ENCODE peak calls at places on chromosomes 11 and 22, in eight cellular contexts. A is lower lobe of right lung, G is A549, J is fibroblast of pulmonary artery, P is heart right ventricle, T is IMR-90, C is choroid plexus epithelial cell, B is pancreas. Q is an unnamed sample.

GRCh38 chr11:117924631-117925170 is 4.5 kb downstream of the TMPRSS13 start:
- DNase-seq in A (peak), G (no peak), J (no peak), P (no peak), T (no peak), C (no peak), B (no peak), Q (no peak)

GRCh38 chr11:11605181-11605580 is 16.6 kb downstream of the GALNT18 start:
- DNase-seq in A (no peak), G (no peak), J (no peak), P (no peak), T (no peak), C (no peak), B (no peak), Q (no peak)

GRCh38 chr11:120302001-120302805 is 22.9 kb upstream of the TLCD5 start:
- DNase-seq in A (peak), G (no peak), J (no peak), P (no peak), T (no peak), C (no peak), B (no peak), Q (no peak)

GRCh38 chr22:42635531-42635930 is 4.9 kb downstream of the ATP5MGL start:
- DNase-seq in A (no peak), G (peak), J (peak), P (peak), T (peak), C (peak), B (no peak), Q (peak)

GRCh38 chr11:126965331-126965730 is 35.2 kb downstream of the KIRREL3 start:
- DNase-seq in A (no peak), G (no peak), J (no peak), P (no peak), T (no peak), C (no peak), B (no peak), Q (no peak)

GRCh38 chr22:46686221-46686872 is 51.7 kb downstream of the CERK start:
- DNase-seq in A (no peak), G (no peak), J (no peak), P (peak), T (no peak), C (no peak), B (peak), Q (no peak)

GRCh38 chr11:73311394-73311869 is 3.4 kb downstream of the ARHGEF17 start:
- DNase-seq in A (no peak), G (no peak), J (no peak), P (no peak), T (no peak), C (no peak), B (no peak), Q (no peak)

GRCh38 chr22:33555814-33556522 is 364.3 kb downstream of the LARGE1 start:
- DNase-seq in A (no peak), G (no peak), J (no peak), P (no peak), T (no peak), C (no peak), B (no peak), Q (no peak)

GRCh38 chr22:48886604-48887393 is 940.9 kb downstream of the BRD1 start:
- DNase-seq in A (peak), G (no peak), J (no peak), P (no peak), T (no peak), C (no peak), B (peak), Q (no peak)

GRCh38 chr11:79686703-79687419 is 246.0 kb upstream of the TENM4 start:
- DNase-seq in A (no peak), G (no peak), J (no peak), P (no peak), T (no peak), C (no peak), B (no peak), Q (no peak)

GRCh38 chr11:111334495-111335123 is 36.3 kb downstream of the POU2AF3 start:
- DNase-seq in A (no peak), G (no peak), J (no peak), P (no peak), T (no peak), C (no peak), B (peak), Q (no peak)

GRCh38 chr11:47609675-47610074 is 15.5 kb upstream of the C1QTNF4 start:
- DNase-seq in A (no peak), G (no peak), J (no peak), P (no peak), T (no peak), C (no peak), B (no peak), Q (no peak)

GRCh38 chr22:38924197-38924952 is 33.0 kb upstream of the APOBEC3A start:
- DNase-seq in A (peak), G (peak), J (peak), P (peak), T (peak), C (peak), B (peak), Q (peak)

GRCh38 chr11:129323896-129324522 is 51.6 kb upstream of the BARX2 start:
- DNase-seq in A (no peak), G (peak), J (peak), P (peak), T (peak), C (peak), B (no peak), Q (no peak)

GRCh38 chr22:41380993-41381328 is 781 bp upstream of the TEF start:
- DNase-seq in A (peak), G (peak), J (peak), P (peak), T (peak), C (peak), B (no peak), Q (peak)

GRCh38 chr11:824292-824880 is 3.3 kb upstream of the CRACR2B start:
- DNase-seq in A (no peak), G (no peak), J (no peak), P (no peak), T (no peak), C (no peak), B (peak), Q (peak)

GRCh38 chr11:20337526-20338154 is 25.9 kb upstream of the HTATIP2 start:
- DNase-seq in A (no peak), G (peak), J (peak), P (no peak), T (peak), C (peak), B (no peak), Q (no peak)

GRCh38 chr22:20111045-20111688 is 4.7 kb upstream of the RANBP1 start:
- DNase-seq in A (peak), G (peak), J (peak), P (no peak), T (peak), C (peak), B (peak), Q (peak)
- TF ChIP-seq CTCF in A (peak), G (peak), J (peak), P (peak), T (peak), C (peak), B (peak), Q (no peak)

DNA sequence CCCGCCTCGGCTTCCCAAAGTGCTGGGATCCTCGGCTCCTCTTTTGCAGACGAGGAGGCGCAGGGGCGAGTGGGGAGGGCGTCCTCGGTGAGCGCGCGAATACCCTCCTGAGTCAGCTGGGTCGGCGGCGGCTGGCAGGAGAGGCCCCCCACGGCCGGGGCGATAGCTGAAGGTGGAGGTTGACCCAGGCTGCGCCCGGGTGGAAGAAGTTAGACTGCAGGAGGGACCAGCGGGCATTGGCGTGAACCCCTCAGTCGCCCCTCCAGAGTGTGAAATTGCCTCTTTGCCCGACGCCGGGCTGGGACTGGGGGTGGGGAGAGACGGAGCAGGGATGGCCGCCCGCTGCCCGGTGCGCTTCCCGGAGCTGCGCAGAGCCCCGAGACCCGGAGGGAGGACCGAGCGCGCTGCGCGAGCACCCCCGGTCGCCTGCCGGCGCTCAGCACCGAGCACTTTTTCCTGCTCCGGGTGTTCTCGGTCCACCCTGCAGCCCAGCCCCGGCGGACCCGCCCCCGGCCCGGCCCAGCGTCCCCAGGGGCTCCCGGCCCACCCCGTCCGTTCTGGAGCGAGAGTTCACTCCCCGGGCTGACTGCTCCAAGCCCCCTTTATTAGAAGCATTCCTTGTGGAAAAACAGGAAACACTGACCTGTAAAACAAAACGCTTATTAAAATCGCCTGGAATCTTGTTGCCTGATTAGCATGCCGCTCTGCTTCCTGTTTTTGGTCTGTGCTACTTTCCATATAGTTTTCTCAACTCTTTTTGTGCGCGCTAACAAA is 13.7 kb upstream of the CPT1A start:
- DNase-seq in A (peak), G (no peak), J (peak), P (peak), T (peak), C (peak), B (peak), Q (peak)
- H3K4me3 ChIP-seq in A (peak), G (peak), J (peak), P (peak), T (peak), C (peak), B (peak), Q (peak)

GRCh38 chr11:108003623-108004022 is 5.1 kb upstream of the CUL5 start:
- DNase-seq in A (no peak), G (no peak), J (no peak), P (no peak), T (no peak), C (no peak), B (no peak), Q (no peak)

GRCh38 chr11:107996025-107996776 is 12.5 kb upstream of the CUL5 start:
- DNase-seq in A (no peak), G (no peak), J (no peak), P (no peak), T (no peak), C (no peak), B (no peak), Q (no peak)

GRCh38 chr11:108002476-108002875 is 6.2 kb upstream of the CUL5 start:
- DNase-seq in A (no peak), G (no peak), J (no peak), P (no peak), T (no peak), C (no peak), B (no peak), Q (no peak)

GRCh38 chr11:107998761-107999160 is 9.9 kb upstream of the CUL5 start:
- DNase-seq in A (no peak), G (no peak), J (peak), P (no peak), T (no peak), C (peak), B (no peak), Q (no peak)

DNA sequence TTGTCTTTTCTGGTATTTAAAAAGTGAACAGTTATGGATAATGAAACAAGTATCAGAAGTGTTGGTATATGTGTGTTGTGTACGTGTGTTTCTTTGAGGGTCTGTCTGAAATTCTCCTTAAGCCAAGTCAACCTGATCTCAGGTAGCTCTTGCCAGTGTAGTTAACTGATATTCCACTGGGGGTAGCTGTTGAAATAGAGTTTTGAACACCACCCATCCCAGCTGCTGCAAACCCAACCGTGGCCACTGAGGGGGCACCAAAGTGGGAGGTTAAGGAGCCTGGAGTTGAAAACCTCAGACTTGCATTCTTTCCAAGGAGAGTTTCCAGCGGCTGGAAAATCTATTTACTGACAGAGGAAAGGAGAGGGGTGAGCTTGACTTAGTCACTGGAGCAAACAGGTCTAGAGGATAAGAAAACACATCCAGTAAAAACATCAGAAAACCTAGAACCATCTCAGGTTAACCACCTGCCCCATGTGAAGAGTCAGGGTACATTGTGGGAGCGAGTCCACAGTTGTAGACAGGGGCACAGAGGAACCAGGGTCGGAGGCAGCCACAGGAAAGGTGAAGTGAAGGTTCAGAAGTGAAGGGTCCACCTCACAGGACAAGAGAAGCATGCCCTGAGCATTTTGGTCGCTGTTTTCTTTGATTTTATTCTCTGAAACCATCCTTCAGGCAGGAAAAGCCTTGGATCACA is 8.8 kb upstream of the CUL5 start:
- DNase-seq in A (no peak), G (peak), J (peak), P (no peak), T (peak), C (peak), B (no peak), Q (no peak)
- TF ChIP-seq CTCF in A (peak), G (peak), J (peak), P (peak), T (peak), C (peak), B (peak), Q (peak)

GRCh38 chr22:31126869-31127175 is 4.1 kb downstream of the INPP5J start:
- DNase-seq in A (no peak), G (no peak), J (no peak), P (no peak), T (no peak), C (no peak), B (no peak), Q (peak)
- H3K4me3 ChIP-seq in A (no peak), G (no peak), J (no peak), P (no peak), T (no peak), C (no peak), B (no peak), Q (no peak)

DNA sequence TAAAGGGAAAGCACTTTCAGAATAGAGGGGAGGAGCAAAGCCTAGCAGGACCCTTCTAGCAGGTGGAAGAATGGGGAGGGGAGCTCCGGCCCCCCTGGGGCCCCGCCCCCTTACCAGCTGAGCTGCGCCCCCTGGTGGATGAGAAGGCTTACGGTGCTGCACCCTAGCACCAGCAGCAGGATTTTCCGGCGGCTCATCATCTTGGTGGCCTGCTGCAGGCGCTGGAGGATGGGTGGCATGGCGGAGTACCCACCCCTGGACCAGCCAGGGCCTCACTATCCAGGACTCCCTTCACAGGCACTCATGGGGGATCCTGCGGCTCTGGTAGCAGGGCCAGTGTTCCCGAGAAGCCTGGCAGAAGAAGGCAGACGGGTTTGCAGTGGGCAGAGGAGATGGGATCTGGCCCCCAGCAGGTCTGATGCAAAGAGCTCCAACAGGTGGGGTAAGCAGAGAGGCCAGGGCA is 3.8 kb downstream of the GAL3ST3 start:
- DNase-seq in A (peak), G (peak), J (peak), P (peak), T (peak), C (peak), B (peak), Q (peak)
- TF ChIP-seq CTCF in A (peak), G (peak), J (peak), P (peak), T (peak), C (peak), B (peak), Q (peak)

GRCh38 chr22:20244744-20245576 is 23.2 kb downstream of the RTN4R start:
- DNase-seq in A (no peak), G (no peak), J (no peak), P (no peak), T (no peak), C (no peak), B (no peak), Q (no peak)
- H3K4me3 ChIP-seq in A (no peak), G (no peak), J (no peak), P (no peak), T (no peak), C (no peak), B (no peak), Q (no peak)

GRCh38 chr22:36904260-36904659 is 9.2 kb upstream of the CSF2RB start:
- DNase-seq in A (no peak), G (no peak), J (no peak), P (no peak), T (no peak), C (no peak), B (no peak), Q (no peak)
- TF ChIP-seq CTCF in A (no peak), G (no peak), J (no peak), P (no peak), T (no peak), C (peak), B (no peak), Q (no peak)

GRCh38 chr11:64533501-64533900 is 57.5 kb upstream of the SLC22A12 start:
- DNase-seq in A (peak), G (no peak), J (no peak), P (no peak), T (no peak), C (no peak), B (no peak), Q (no peak)
- H3K4me3 ChIP-seq in A (no peak), G (no peak), J (no peak), P (no peak), T (no peak), C (no peak), B (no peak), Q (no peak)